ENCODE peak calls at places on chromosomes 5 and 9, in four cellular contexts. H is endodermal cell, N is heart right ventricle, Q is bronchial epithelial cell. S is an unnamed sample.

GRCh38 chr5:151222769-151223446 is 984 bp downstream of the CCDC69 start:
- DNase-seq in H (peak), N (peak), Q (peak), S (no peak)

GRCh38 chr5:35954175-35954574 is 15.8 kb upstream of the CAPSL start:
- DNase-seq in H (peak), N (no peak), Q (no peak), S (no peak)

GRCh38 chr9:97243606-97244005 is 63.9 kb upstream of the CCDC180 start:
- DNase-seq in H (no peak), N (no peak), Q (no peak), S (no peak)

GRCh38 chr5:34524123-34524522 is 132.0 kb upstream of the RAI14 start:
- DNase-seq in H (no peak), N (no peak), Q (peak), S (no peak)

GRCh38 chr9:113536483-113537226 is 73.1 kb downstream of the RGS3 start:
- DNase-seq in H (peak), N (peak), Q (no peak), S (no peak)

GRCh38 chr9:85013703-85014102 is 344.2 kb downstream of the NTRK2 start:
- DNase-seq in H (no peak), N (no peak), Q (peak), S (no peak)

GRCh38 chr5:150946351-150946905 is 41.6 kb upstream of the ZNF300 start:
- DNase-seq in H (no peak), N (peak), Q (peak), S (peak)

GRCh38 chr9:4145482-4145881 is 154.4 kb downstream of the GLIS3 start:
- DNase-seq in H (no peak), N (no peak), Q (no peak), S (no peak)

GRCh38 chr5:69359699-69360098 is 9.6 kb downstream of the AK6 start:
- DNase-seq in H (no peak), N (no peak), Q (no peak), S (no peak)

GRCh38 chr5:82405618-82406199 is 127.6 kb upstream of the RPS23 start:
- DNase-seq in H (no peak), N (no peak), Q (peak), S (peak)

GRCh38 chr5:82408033-82408432 is 129.9 kb upstream of the RPS23 start:
- DNase-seq in H (no peak), N (no peak), Q (no peak), S (no peak)

GRCh38 chr5:82405166-82405565 is 127.0 kb upstream of the RPS23 start:
- DNase-seq in H (no peak), N (no peak), Q (peak), S (peak)

GRCh38 chr5:82404382-82404945 is 126.3 kb upstream of the RPS23 start:
- DNase-seq in H (no peak), N (no peak), Q (no peak), S (no peak)

DNA sequence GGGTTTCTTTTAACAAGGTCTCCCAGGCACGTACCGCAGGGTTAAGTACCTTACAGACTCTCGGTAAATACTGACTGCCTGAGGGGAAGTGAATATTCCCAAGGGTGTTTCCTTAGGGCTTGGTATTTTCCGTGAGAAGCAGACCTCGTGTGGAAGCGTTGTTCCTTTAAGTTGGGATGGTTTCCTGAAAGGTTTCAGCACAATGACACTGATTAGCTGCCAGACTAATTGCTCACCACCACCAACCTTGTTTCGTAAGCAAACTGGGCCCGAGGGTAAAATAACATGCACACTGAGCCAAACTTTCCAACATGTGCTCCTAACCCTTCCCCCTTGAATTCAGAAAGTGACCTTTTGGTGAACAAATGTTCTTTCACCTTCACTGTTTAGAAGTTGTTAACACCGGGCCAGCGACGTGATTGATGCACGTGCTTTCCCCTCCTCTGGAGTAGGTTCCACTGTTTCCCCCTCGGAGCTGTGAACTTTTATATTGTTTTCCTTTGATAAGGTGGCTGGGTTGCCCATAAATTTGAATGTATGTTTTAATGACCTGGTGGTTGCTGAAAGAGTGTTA is 128.1 kb upstream of the RPS23 start:
- DNase-seq in H (no peak), N (no peak), Q (peak), S (peak)
- H3K4me3 ChIP-seq in H (no peak), N (no peak), Q (no peak), S (no peak)

GRCh38 chr9:1005043-1005667 is 28.7 kb downstream of the DMRT3 start:
- DNase-seq in H (peak), N (no peak), Q (peak), S (peak)
- TF ChIP-seq CTCF in H (peak), N (peak), Q (peak), S (peak)

DNA sequence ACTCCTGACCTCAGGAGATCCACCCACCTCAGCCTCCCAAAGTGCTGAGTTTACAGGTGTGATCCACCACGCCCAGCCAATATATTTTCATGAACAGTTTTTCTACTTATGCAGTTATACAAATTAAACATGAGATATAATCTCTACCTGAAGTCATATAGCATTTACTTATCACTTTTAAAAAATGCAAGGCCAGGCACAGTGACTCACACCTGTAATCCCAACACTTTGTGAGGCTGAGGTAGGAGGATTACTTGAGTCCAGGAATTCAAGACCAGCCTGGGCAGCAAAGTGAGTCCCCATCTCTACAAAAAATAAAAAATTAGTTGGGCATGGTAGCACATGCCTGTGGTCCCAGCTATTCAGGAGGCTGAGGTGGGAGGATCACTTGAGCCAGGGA is 164.7 kb upstream of the LHFPL2 start:
- DNase-seq in H (no peak), N (no peak), Q (peak), S (no peak)
- H3K4me3 ChIP-seq in H (no peak), N (no peak), Q (no peak), S (no peak)

DNA sequence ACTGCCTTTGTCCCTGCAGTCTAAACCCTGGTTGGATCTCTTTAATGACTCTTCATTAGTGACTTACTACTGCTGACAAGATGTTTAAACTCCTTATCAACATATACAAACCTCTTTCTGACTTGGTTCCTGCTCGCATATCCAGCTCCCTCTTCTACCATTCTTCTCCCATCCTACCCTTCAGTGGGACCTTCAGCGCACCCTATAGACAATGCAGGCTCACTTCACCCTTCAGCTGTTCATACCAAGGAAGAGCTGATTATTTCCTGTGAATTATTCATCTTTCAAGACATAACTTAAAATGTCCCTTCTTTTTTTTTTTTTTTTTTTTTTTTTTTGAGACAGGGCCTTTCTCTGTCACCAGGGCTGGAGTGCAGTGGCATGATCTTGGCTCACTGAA is 436.5 kb downstream of the KIAA0825 start:
- DNase-seq in H (peak), N (no peak), Q (peak), S (no peak)
- TF ChIP-seq CTCF in H (peak), N (no peak), Q (peak), S (no peak)

GRCh38 chr5:96816430-96816939 is 8.7 kb upstream of the ERAP1 start:
- DNase-seq in H (no peak), N (no peak), Q (no peak), S (no peak)

GRCh38 chr5:96821260-96821916 is 13.6 kb upstream of the ERAP1 start:
- DNase-seq in H (peak), N (no peak), Q (no peak), S (no peak)

GRCh38 chr5:96819806-96820205 is 12.1 kb upstream of the ERAP1 start:
- DNase-seq in H (no peak), N (no peak), Q (no peak), S (no peak)

GRCh38 chr5:96816991-96817390 is 9.2 kb upstream of the ERAP1 start:
- DNase-seq in H (no peak), N (no peak), Q (no peak), S (no peak)

GRCh38 chr5:96817496-96817895 is 9.8 kb upstream of the ERAP1 start:
- DNase-seq in H (no peak), N (no peak), Q (no peak), S (no peak)
- H3K4me3 ChIP-seq in H (no peak), N (no peak), Q (no peak), S (no peak)

DNA sequence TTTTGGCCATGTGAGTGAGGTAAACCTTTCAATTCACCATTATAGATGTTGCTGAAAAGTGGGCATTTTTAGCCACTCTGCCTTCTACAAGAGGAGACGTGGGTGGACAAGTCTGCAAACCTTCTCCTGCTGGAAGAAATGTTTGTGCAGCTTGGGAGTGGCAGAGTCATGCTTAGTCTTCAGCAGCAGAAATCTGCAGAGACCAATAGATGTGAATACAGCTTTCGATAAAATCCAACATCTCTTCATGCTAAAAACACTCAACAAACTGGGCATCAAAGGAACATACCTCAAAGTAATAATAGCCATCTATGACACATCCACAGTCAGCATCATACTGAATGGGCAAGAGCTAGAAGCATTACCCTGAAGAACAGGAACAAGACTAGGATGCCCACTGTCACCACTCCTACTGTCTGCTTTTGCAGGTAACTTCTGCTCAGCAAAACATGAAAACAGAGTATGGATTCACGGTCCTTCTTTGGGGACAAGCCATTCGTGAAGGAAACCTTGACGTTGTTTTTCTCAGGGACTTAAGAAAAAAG is 91.3 kb downstream of the RALGPS1 start:
- DNase-seq in H (no peak), N (no peak), Q (no peak), S (no peak)
- TF ChIP-seq CTCF in H (no peak), N (no peak), Q (no peak), S (no peak)

GRCh38 chr9:124390812-124391658 is 24.2 kb downstream of the PSMB7 start:
- DNase-seq in H (no peak), N (no peak), Q (peak), S (no peak)
- H3K4me3 ChIP-seq in H (peak), N (no peak), Q (no peak), S (no peak)

GRCh38 chr5:179679014-179679674 is 1.7 kb downstream of the CBY3 start:
- DNase-seq in H (peak), N (peak), Q (peak), S (no peak)
- TF ChIP-seq CTCF in H (peak), N (peak), Q (peak), S (peak)

GRCh38 chr9:36165766-36166149 is 3.4 kb upstream of the CCIN start:
- DNase-seq in H (no peak), N (no peak), Q (no peak), S (no peak)
- H3K4me3 ChIP-seq in H (no peak), N (peak), Q (no peak), S (no peak)

GRCh38 chr9:75235632-75236031 is 147.3 kb downstream of the OSTF1 start:
- DNase-seq in H (no peak), N (no peak), Q (peak), S (no peak)

GRCh38 chr9:75233011-75233410 is 144.7 kb downstream of the OSTF1 start:
- DNase-seq in H (no peak), N (no peak), Q (peak), S (peak)

GRCh38 chr9:75239176-75239575 is 150.9 kb downstream of the OSTF1 start:
- DNase-seq in H (no peak), N (no peak), Q (peak), S (no peak)

DNA sequence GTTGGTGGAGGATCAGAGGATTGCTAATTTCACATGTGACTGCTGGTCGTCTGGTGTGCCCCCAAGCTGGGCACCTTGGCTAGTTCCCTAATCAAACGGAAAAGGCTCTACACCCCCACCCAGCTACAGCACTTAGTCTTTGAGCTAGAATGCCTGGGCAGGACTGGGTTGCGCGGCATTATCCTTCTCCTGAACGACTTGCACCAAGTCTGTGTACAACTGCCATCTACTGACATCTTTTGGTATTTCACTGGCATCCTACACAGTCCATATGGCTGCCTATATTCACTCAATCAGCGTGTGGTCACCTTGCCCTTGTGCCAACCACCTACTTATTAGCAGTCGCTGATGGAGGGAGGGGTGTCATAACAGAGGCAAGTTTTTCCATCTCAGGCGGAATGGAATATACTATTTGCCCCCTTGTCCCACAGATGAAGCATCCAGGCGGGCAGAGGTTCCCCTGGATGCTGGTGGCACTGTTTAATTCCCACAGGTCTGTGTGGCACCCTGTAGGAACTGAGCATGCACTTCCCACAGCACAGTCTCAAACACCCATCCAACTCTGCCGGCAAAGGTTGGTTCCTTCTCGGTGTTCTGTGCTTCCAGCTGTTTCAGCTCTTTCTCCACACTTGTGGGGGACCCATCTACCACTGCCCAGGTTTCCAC is 150.1 kb downstream of the OSTF1 start:
- DNase-seq in H (peak), N (no peak), Q (peak), S (peak)
- TF ChIP-seq CTCF in H (peak), N (peak), Q (peak), S (peak)

S was measured in astrocyte of the cerebellum.